ENCODE peak calls at places on chromosomes 1 and 21, in eight cellular contexts. One of them, this sample, is unnamed.

GRCh38 chr21:36910581-36911307 is 55.7 kb downstream of the HLCS start:
- DNase-seq in fibroblast of lung: peak
- DNase-seq in HepG2: no peak
- DNase-seq in mammary epithelial cell: no peak
- DNase-seq in MM.1S: no peak
- DNase-seq in GM23338: no peak
- DNase-seq in hepatocyte: no peak
- DNase-seq in neural progenitor cell: no peak
- DNase-seq in this sample: no peak

GRCh38 chr1:145992502-145992936 is 3.9 kb downstream of the TXNIP start:
- DNase-seq in fibroblast of lung: no peak
- DNase-seq in HepG2: no peak
- DNase-seq in mammary epithelial cell: no peak
- DNase-seq in MM.1S: peak
- DNase-seq in GM23338: no peak
- DNase-seq in hepatocyte: no peak
- DNase-seq in neural progenitor cell: no peak
- DNase-seq in this sample: no peak

GRCh38 chr21:45290948-45291612 is 3.4 kb upstream of the POFUT2 start:
- DNase-seq in fibroblast of lung: peak
- DNase-seq in HepG2: no peak
- DNase-seq in mammary epithelial cell: peak
- DNase-seq in MM.1S: no peak
- DNase-seq in GM23338: no peak
- DNase-seq in hepatocyte: peak
- DNase-seq in neural progenitor cell: no peak
- DNase-seq in this sample: no peak

GRCh38 chr1:147892731-147893214 is 9.8 kb upstream of the GJA8 start:
- DNase-seq in fibroblast of lung: peak
- DNase-seq in HepG2: peak
- DNase-seq in mammary epithelial cell: peak
- DNase-seq in MM.1S: peak
- DNase-seq in GM23338: peak
- DNase-seq in hepatocyte: peak
- DNase-seq in neural progenitor cell: peak
- DNase-seq in this sample: peak

GRCh38 chr1:87805661-87806376 is 477.1 kb downstream of the LMO4 start:
- DNase-seq in fibroblast of lung: peak
- DNase-seq in HepG2: peak
- DNase-seq in mammary epithelial cell: peak
- DNase-seq in MM.1S: no peak
- DNase-seq in GM23338: no peak
- DNase-seq in hepatocyte: peak
- DNase-seq in neural progenitor cell: no peak
- DNase-seq in this sample: no peak

GRCh38 chr1:186849271-186849671 is 20.5 kb downstream of the PLA2G4A start:
- DNase-seq in fibroblast of lung: no peak
- DNase-seq in HepG2: peak
- DNase-seq in mammary epithelial cell: no peak
- DNase-seq in MM.1S: peak
- DNase-seq in GM23338: no peak
- DNase-seq in hepatocyte: no peak
- DNase-seq in neural progenitor cell: no peak
- DNase-seq in this sample: no peak

GRCh38 chr1:179632868-179633267 is 41.2 kb downstream of the TDRD5 start:
- DNase-seq in fibroblast of lung: no peak
- DNase-seq in HepG2: no peak
- DNase-seq in mammary epithelial cell: no peak
- DNase-seq in MM.1S: peak
- DNase-seq in GM23338: no peak
- DNase-seq in hepatocyte: no peak
- DNase-seq in neural progenitor cell: no peak
- DNase-seq in this sample: no peak

GRCh38 chr1:42845866-42846256 is 552 bp upstream of the ZNF691 start:
- DNase-seq in fibroblast of lung: no peak
- DNase-seq in HepG2: no peak
- DNase-seq in mammary epithelial cell: no peak
- DNase-seq in MM.1S: no peak
- DNase-seq in GM23338: peak
- DNase-seq in hepatocyte: no peak
- DNase-seq in neural progenitor cell: peak
- DNase-seq in this sample: no peak

GRCh38 chr1:40030528-40031135 is 9.9 kb upstream of the CAP1 start:
- DNase-seq in fibroblast of lung: peak
- DNase-seq in HepG2: no peak
- DNase-seq in mammary epithelial cell: peak
- DNase-seq in MM.1S: no peak
- DNase-seq in GM23338: no peak
- DNase-seq in hepatocyte: peak
- DNase-seq in neural progenitor cell: no peak
- DNase-seq in this sample: no peak

GRCh38 chr1:172990598-172991215 is 60.0 kb downstream of the TNFSF18 start:
- DNase-seq in fibroblast of lung: peak
- DNase-seq in HepG2: no peak
- DNase-seq in mammary epithelial cell: no peak
- DNase-seq in MM.1S: no peak
- DNase-seq in GM23338: no peak
- DNase-seq in hepatocyte: no peak
- DNase-seq in neural progenitor cell: no peak
- DNase-seq in this sample: no peak

GRCh38 chr1:243294723-243295121 is 38.9 kb downstream of the SDCCAG8 start:
- DNase-seq in fibroblast of lung: peak
- DNase-seq in HepG2: no peak
- DNase-seq in mammary epithelial cell: peak
- DNase-seq in MM.1S: no peak
- DNase-seq in GM23338: no peak
- DNase-seq in hepatocyte: no peak
- DNase-seq in neural progenitor cell: no peak
- DNase-seq in this sample: no peak

GRCh38 chr1:7827134-7827955 is 25.5 kb downstream of the UTS2 start:
- DNase-seq in fibroblast of lung: no peak
- DNase-seq in HepG2: no peak
- DNase-seq in mammary epithelial cell: no peak
- DNase-seq in MM.1S: no peak
- DNase-seq in GM23338: peak
- DNase-seq in hepatocyte: no peak
- DNase-seq in neural progenitor cell: no peak
- DNase-seq in this sample: no peak

GRCh38 chr1:22699629-22700028 is 11.0 kb upstream of the EPHB2 start:
- DNase-seq in fibroblast of lung: no peak
- DNase-seq in HepG2: no peak
- DNase-seq in mammary epithelial cell: no peak
- DNase-seq in MM.1S: no peak
- DNase-seq in GM23338: no peak
- DNase-seq in hepatocyte: no peak
- DNase-seq in neural progenitor cell: no peak
- DNase-seq in this sample: no peak

GRCh38 chr1:182236651-182237077 is 154.9 kb downstream of the GLUL start:
- DNase-seq in fibroblast of lung: no peak
- DNase-seq in HepG2: no peak
- DNase-seq in mammary epithelial cell: no peak
- DNase-seq in MM.1S: no peak
- DNase-seq in GM23338: no peak
- DNase-seq in hepatocyte: no peak
- DNase-seq in neural progenitor cell: no peak
- DNase-seq in this sample: no peak

GRCh38 chr1:235648407-235648907 is 1.1 kb downstream of the GNG4 start:
- DNase-seq in fibroblast of lung: no peak
- DNase-seq in HepG2: no peak
- DNase-seq in mammary epithelial cell: no peak
- DNase-seq in MM.1S: no peak
- DNase-seq in GM23338: peak
- DNase-seq in hepatocyte: peak
- DNase-seq in neural progenitor cell: peak
- DNase-seq in this sample: no peak

DNA sequence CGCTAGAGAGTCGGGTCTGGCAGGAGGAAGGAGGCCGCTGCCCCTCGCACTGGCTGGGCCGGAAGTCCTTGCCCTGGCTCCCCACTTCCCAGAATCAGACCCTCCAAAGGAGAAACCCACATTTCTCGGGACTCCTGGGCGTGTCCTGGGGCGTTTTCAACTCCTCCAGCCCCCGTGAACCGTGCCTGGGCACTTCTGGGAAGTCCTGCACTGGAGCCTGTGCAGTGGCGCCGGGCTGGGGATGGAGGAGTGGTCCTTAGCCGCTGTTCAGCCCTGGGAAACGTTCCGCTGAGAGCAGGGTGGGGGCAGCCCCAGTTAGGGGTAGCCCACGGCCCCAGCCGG is 3.0 kb downstream of the IGSF21 start:
- DNase-seq in fibroblast of lung: no peak
- DNase-seq in HepG2: no peak
- DNase-seq in mammary epithelial cell: no peak
- DNase-seq in MM.1S: no peak
- DNase-seq in GM23338: peak
- DNase-seq in hepatocyte: no peak
- DNase-seq in neural progenitor cell: peak
- DNase-seq in this sample: no peak
- TF ChIP-seq EZH2 in fibroblast of lung: no peak
- TF ChIP-seq EZH2 in HepG2: no peak
- TF ChIP-seq EZH2 in mammary epithelial cell: no peak
- TF ChIP-seq EZH2 in MM.1S: no peak
- TF ChIP-seq EZH2 in GM23338: no peak
- TF ChIP-seq EZH2 in hepatocyte: no peak
- TF ChIP-seq EZH2 in neural progenitor cell: no peak
- TF ChIP-seq EZH2 in this sample: no peak

GRCh38 chr1:1020000-1020404 is at the start of gene AGRN:
- DNase-seq in fibroblast of lung: no peak
- DNase-seq in HepG2: no peak
- DNase-seq in mammary epithelial cell: peak
- DNase-seq in MM.1S: peak
- DNase-seq in GM23338: peak
- DNase-seq in hepatocyte: no peak
- DNase-seq in neural progenitor cell: peak
- DNase-seq in this sample: peak

GRCh38 chr1:1021860-1022259 is 1.9 kb downstream of the AGRN start:
- DNase-seq in fibroblast of lung: peak
- DNase-seq in HepG2: no peak
- DNase-seq in mammary epithelial cell: peak
- DNase-seq in MM.1S: no peak
- DNase-seq in GM23338: no peak
- DNase-seq in hepatocyte: no peak
- DNase-seq in neural progenitor cell: no peak
- DNase-seq in this sample: no peak

GRCh38 chr1:1022322-1023090 is 2.6 kb downstream of the AGRN start:
- DNase-seq in fibroblast of lung: no peak
- DNase-seq in HepG2: no peak
- DNase-seq in mammary epithelial cell: no peak
- DNase-seq in MM.1S: no peak
- DNase-seq in GM23338: no peak
- DNase-seq in hepatocyte: no peak
- DNase-seq in neural progenitor cell: no peak
- DNase-seq in this sample: no peak

GRCh38 chr1:1020415-1021009 is 592 bp downstream of the AGRN start:
- DNase-seq in fibroblast of lung: peak
- DNase-seq in HepG2: no peak
- DNase-seq in mammary epithelial cell: no peak
- DNase-seq in MM.1S: no peak
- DNase-seq in GM23338: peak
- DNase-seq in hepatocyte: peak
- DNase-seq in neural progenitor cell: peak
- DNase-seq in this sample: peak

GRCh38 chr1:1021010-1021845 is 1.3 kb downstream of the AGRN start:
- DNase-seq in fibroblast of lung: peak
- DNase-seq in HepG2: no peak
- DNase-seq in mammary epithelial cell: peak
- DNase-seq in MM.1S: no peak
- DNase-seq in GM23338: peak
- DNase-seq in hepatocyte: peak
- DNase-seq in neural progenitor cell: peak
- DNase-seq in this sample: no peak
- TF ChIP-seq EZH2 in fibroblast of lung: no peak
- TF ChIP-seq EZH2 in HepG2: no peak
- TF ChIP-seq EZH2 in mammary epithelial cell: no peak
- TF ChIP-seq EZH2 in MM.1S: peak
- TF ChIP-seq EZH2 in GM23338: no peak
- TF ChIP-seq EZH2 in hepatocyte: no peak
- TF ChIP-seq EZH2 in neural progenitor cell: no peak
- TF ChIP-seq EZH2 in this sample: no peak

GRCh38 chr1:205210876-205211838 is at the start of gene DSTYK:
- DNase-seq in fibroblast of lung: peak
- DNase-seq in HepG2: peak
- DNase-seq in mammary epithelial cell: peak
- DNase-seq in MM.1S: peak
- DNase-seq in GM23338: peak
- DNase-seq in hepatocyte: peak
- DNase-seq in neural progenitor cell: peak
- DNase-seq in this sample: peak
- TF ChIP-seq EZH2 in fibroblast of lung: no peak
- TF ChIP-seq EZH2 in HepG2: no peak
- TF ChIP-seq EZH2 in mammary epithelial cell: no peak
- TF ChIP-seq EZH2 in MM.1S: no peak
- TF ChIP-seq EZH2 in GM23338: no peak
- TF ChIP-seq EZH2 in hepatocyte: no peak
- TF ChIP-seq EZH2 in neural progenitor cell: peak
- TF ChIP-seq EZH2 in this sample: no peak

GRCh38 chr1:37633040-37633949 is 1.4 kb downstream of the RSPO1 start:
- DNase-seq in fibroblast of lung: no peak
- DNase-seq in HepG2: no peak
- DNase-seq in mammary epithelial cell: no peak
- DNase-seq in MM.1S: no peak
- DNase-seq in GM23338: peak
- DNase-seq in hepatocyte: no peak
- DNase-seq in neural progenitor cell: peak
- DNase-seq in this sample: no peak

GRCh38 chr1:37636435-37636834 is 1.7 kb upstream of the RSPO1 start:
- DNase-seq in fibroblast of lung: no peak
- DNase-seq in HepG2: no peak
- DNase-seq in mammary epithelial cell: no peak
- DNase-seq in MM.1S: no peak
- DNase-seq in GM23338: no peak
- DNase-seq in hepatocyte: no peak
- DNase-seq in neural progenitor cell: no peak
- DNase-seq in this sample: no peak

GRCh38 chr1:37634554-37635308 is at the start of gene RSPO1:
- DNase-seq in fibroblast of lung: peak
- DNase-seq in HepG2: no peak
- DNase-seq in mammary epithelial cell: peak
- DNase-seq in MM.1S: no peak
- DNase-seq in GM23338: peak
- DNase-seq in hepatocyte: peak
- DNase-seq in neural progenitor cell: peak
- DNase-seq in this sample: no peak

GRCh38 chr1:37635309-37635902 is 714 bp upstream of the RSPO1 start:
- DNase-seq in fibroblast of lung: no peak
- DNase-seq in HepG2: no peak
- DNase-seq in mammary epithelial cell: no peak
- DNase-seq in MM.1S: no peak
- DNase-seq in GM23338: no peak
- DNase-seq in hepatocyte: no peak
- DNase-seq in neural progenitor cell: no peak
- DNase-seq in this sample: no peak

GRCh38 chr1:37633950-37634553 is 640 bp downstream of the RSPO1 start:
- DNase-seq in fibroblast of lung: no peak
- DNase-seq in HepG2: no peak
- DNase-seq in mammary epithelial cell: no peak
- DNase-seq in MM.1S: no peak
- DNase-seq in GM23338: peak
- DNase-seq in hepatocyte: no peak
- DNase-seq in neural progenitor cell: peak
- DNase-seq in this sample: no peak
- TF ChIP-seq EZH2 in fibroblast of lung: peak
- TF ChIP-seq EZH2 in HepG2: peak
- TF ChIP-seq EZH2 in mammary epithelial cell: peak
- TF ChIP-seq EZH2 in MM.1S: no peak
- TF ChIP-seq EZH2 in GM23338: peak
- TF ChIP-seq EZH2 in hepatocyte: peak
- TF ChIP-seq EZH2 in neural progenitor cell: peak
- TF ChIP-seq EZH2 in this sample: no peak

GRCh38 chr1:229431270-229432115 is 2.4 kb downstream of the ACTA1 start:
- DNase-seq in fibroblast of lung: no peak
- DNase-seq in HepG2: no peak
- DNase-seq in mammary epithelial cell: no peak
- DNase-seq in MM.1S: no peak
- DNase-seq in GM23338: peak
- DNase-seq in hepatocyte: no peak
- DNase-seq in neural progenitor cell: no peak
- DNase-seq in this sample: no peak
- TF ChIP-seq EZH2 in fibroblast of lung: peak
- TF ChIP-seq EZH2 in HepG2: no peak
- TF ChIP-seq EZH2 in mammary epithelial cell: peak
- TF ChIP-seq EZH2 in MM.1S: no peak
- TF ChIP-seq EZH2 in GM23338: peak
- TF ChIP-seq EZH2 in hepatocyte: no peak
- TF ChIP-seq EZH2 in neural progenitor cell: no peak
- TF ChIP-seq EZH2 in this sample: no peak

This sample was measured in DND-41.